ENCODE peak calls at places on chromosome 22, in six cellular contexts. T, M, F, I, Q and Z are unnamed samples.

GRCh38 chr22:16717699-16718558 is 107.3 kb downstream of the XKR3 start:
- DNase-seq in T (no peak), F (no peak), M (no peak), I (no peak), Q (peak), Z (no peak)

GRCh38 chr22:29773233-29773632 is 6.1 kb downstream of the UQCR10 start:
- DNase-seq in M (no peak), I (no peak), T (no peak), F (peak), Q (no peak), Z (no peak)

GRCh38 chr22:26124991-26125725 is 44.1 kb upstream of the SEZ6L start:
- DNase-seq in Q (no peak), M (no peak), I (no peak), F (no peak), T (no peak), Z (no peak)

GRCh38 chr22:50699001-50699753 is 26.6 kb downstream of the SHANK3 start:
- DNase-seq in T (no peak), Q (peak), M (peak), F (no peak), I (no peak), Z (no peak)

GRCh38 chr22:39443416-39443815 is 13.4 kb upstream of the MGAT3 start:
- DNase-seq in T (no peak), F (no peak), Q (no peak), M (no peak), I (no peak), Z (no peak)

GRCh38 chr22:17921871-17922821 is 102.2 kb downstream of the MICAL3 start:
- DNase-seq in Q (no peak), M (no peak), F (no peak), I (peak), T (no peak), Z (no peak)

GRCh38 chr22:21876486-21877176 is 9.2 kb upstream of the MAPK1 start:
- DNase-seq in I (no peak), M (no peak), T (peak), F (no peak), Q (no peak), Z (peak)

GRCh38 chr22:39388261-39389011 is 11.1 kb upstream of the TAB1 start:
- DNase-seq in Q (peak), I (peak), M (peak), T (peak), F (peak), Z (no peak)

GRCh38 chr22:22856885-22857606 is 30.6 kb upstream of the IGLL5 start:
- DNase-seq in Q (no peak), M (no peak), I (no peak), T (no peak), F (no peak), Z (no peak)

GRCh38 chr22:38397189-38398097 is 57.6 kb downstream of the KCNJ4 start:
- DNase-seq in Q (peak), I (peak), M (no peak), T (no peak), F (no peak), Z (no peak)

GRCh38 chr22:37998543-37998942 is 14.2 kb upstream of the SOX10 start:
- DNase-seq in I (no peak), F (no peak), T (no peak), Q (no peak), M (no peak), Z (no peak)

GRCh38 chr22:48505891-48506290 is 1321.8 kb downstream of the BRD1 start:
- DNase-seq in F (no peak), M (no peak), I (no peak), T (no peak), Q (no peak), Z (no peak)

GRCh38 chr22:50200333-50201190 is at the start of gene SELENOO:
- DNase-seq in Q (peak), F (peak), T (peak), I (peak), M (peak), Z (no peak)

GRCh38 chr22:49355206-49355920 is 472.3 kb downstream of the BRD1 start:
- DNase-seq in I (peak), F (no peak), T (no peak), M (no peak), Q (peak), Z (no peak)

GRCh38 chr22:47221840-47222615 is 459.6 kb downstream of the TBC1D22A start:
- DNase-seq in M (peak), T (no peak), F (no peak), Q (no peak), I (no peak), Z (no peak)

GRCh38 chr22:44084044-44084772 is 60.1 kb downstream of the PARVB start:
- DNase-seq in Q (no peak), M (no peak), F (no peak), T (no peak), I (no peak), Z (no peak)

GRCh38 chr22:44086759-44087158 is 62.7 kb downstream of the PARVB start:
- DNase-seq in I (no peak), T (no peak), F (no peak), Q (no peak), M (no peak), Z (no peak)

GRCh38 chr22:44088976-44089570 is 65.0 kb downstream of the PARVB start:
- DNase-seq in I (no peak), Q (no peak), T (peak), F (no peak), M (peak), Z (no peak)

GRCh38 chr22:44089717-44090570 is 65.8 kb downstream of the PARVB start:
- DNase-seq in I (no peak), Q (no peak), M (peak), T (no peak), F (no peak), Z (no peak)

GRCh38 chr22:44085743-44086741 is 61.9 kb downstream of the PARVB start:
- DNase-seq in Q (no peak), I (peak), F (peak), M (peak), T (peak), Z (no peak)
- TF ChIP-seq CTCF in Q (peak), I (no peak), F (peak), M (no peak), T (peak), Z (peak)

GRCh38 chr22:41241133-41241676 is 474 bp upstream of the CHADL start:
- DNase-seq in F (no peak), M (no peak), Q (no peak), T (no peak), I (no peak), Z (no peak)
- H3K4me3 ChIP-seq in F (no peak), M (no peak), Q (no peak), T (no peak), I (no peak), Z (no peak)

DNA sequence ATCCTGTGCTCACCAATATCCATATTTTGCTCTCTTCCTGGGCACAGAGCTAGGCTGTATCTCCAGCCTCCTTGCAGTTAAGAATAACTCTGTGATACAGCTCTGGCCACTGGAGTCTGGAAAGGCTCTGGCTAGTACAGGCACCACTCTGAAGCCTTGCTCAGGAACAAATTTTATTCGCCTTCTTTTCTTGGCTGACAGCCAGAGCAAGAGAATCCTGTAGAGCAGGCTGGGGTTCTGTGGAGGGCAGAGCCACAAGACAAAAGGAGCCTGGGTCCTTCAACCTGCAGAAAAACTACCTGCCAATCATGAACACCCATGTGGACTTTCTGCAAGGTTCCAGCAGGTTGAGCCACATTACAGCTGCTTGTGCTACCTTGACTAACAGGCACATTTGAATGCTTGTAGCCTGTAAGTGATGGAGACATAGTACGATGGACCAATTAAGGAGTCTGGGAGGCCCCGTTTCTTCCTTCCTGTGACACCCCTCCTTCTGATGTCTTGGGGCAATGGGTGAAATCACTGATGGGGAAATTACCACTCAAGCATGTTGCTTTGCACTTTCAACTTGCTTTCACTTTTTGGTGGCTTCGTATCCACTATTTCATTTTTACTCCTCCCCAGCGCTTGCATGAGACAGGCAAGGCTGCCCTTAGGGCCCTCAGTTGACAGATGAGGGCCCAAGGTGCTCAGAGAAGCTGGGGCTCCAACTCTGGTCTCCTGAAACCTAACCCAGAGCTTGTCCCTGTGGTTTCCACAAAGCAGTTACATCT is 267.2 kb upstream of the SYN3 start:
- DNase-seq in T (no peak), F (no peak), M (no peak), I (no peak), Q (no peak), Z (no peak)
- TF ChIP-seq CTCF in T (no peak), F (no peak), M (no peak), I (no peak), Q (no peak), Z (no peak)

GRCh38 chr22:20432244-20432686 is 5.4 kb downstream of the SCARF2 start:
- DNase-seq in M (peak), Q (peak), I (peak), F (no peak), T (no peak), Z (no peak)

GRCh38 chr22:20430641-20431519 is 6.7 kb downstream of the SCARF2 start:
- DNase-seq in T (no peak), F (peak), M (peak), I (peak), Q (peak), Z (no peak)

GRCh38 chr22:20430101-20430640 is 7.5 kb downstream of the SCARF2 start:
- DNase-seq in F (no peak), Q (peak), M (peak), I (peak), T (no peak), Z (no peak)

GRCh38 chr22:20433191-20433590 is 4.4 kb downstream of the SCARF2 start:
- DNase-seq in I (peak), M (peak), T (no peak), Q (peak), F (no peak), Z (no peak)

DNA sequence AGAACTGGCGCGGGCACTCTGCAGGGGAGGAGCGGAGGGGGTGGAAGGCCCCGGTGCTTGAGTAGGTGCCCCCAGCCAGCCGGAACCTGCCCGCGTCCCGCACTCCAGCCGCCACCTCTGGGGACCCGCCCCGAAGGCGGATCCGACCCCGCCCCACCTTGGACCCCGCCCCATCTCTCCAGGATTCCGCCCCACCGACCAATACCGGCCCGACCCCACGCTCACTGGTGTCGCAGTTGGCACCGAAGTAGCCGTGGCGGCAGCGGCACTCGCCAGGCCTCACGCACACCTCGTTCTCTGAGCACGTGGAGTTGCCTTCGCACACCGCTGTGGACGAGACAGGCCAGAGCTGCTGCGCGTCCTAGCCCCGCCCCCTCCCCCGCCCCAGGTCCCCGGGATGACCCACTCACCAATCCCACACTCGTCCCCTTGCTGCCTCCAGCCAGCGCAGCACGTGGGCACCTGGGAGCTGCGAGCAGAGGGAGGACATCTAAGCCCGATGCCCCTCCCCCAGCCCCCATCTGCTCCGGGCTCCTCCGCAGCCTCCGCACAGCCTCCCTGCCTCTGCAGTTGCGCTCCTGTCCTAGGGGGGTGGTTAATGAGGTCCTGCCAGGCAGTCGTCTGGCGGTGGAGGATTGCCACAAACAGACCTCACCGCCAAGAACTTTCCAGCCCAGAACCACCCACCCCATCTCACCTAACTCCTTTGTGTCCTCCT is 5.9 kb downstream of the SCARF2 start:
- DNase-seq in Q (peak), T (no peak), I (peak), M (peak), F (no peak), Z (no peak)
- H3K4me3 ChIP-seq in Q (peak), T (peak), I (peak), M (no peak), F (peak), Z (no peak)

GRCh38 chr22:44991218-44991617 is 18.6 kb downstream of the PHF21B start:
- DNase-seq in Q (no peak), T (no peak), F (no peak), I (no peak), M (no peak), Z (no peak)

GRCh38 chr22:44990810-44991209 is 19.0 kb downstream of the PHF21B start:
- DNase-seq in T (no peak), M (no peak), F (no peak), Q (no peak), I (no peak), Z (no peak)

GRCh38 chr22:44985906-44986527 is 23.8 kb downstream of the PHF21B start:
- DNase-seq in M (no peak), I (no peak), T (no peak), Q (no peak), F (no peak), Z (no peak)

GRCh38 chr22:44990328-44990727 is 19.5 kb downstream of the PHF21B start:
- DNase-seq in T (no peak), I (no peak), F (no peak), Q (no peak), M (no peak), Z (no peak)

GRCh38 chr22:44988671-44989070 is 21.1 kb downstream of the PHF21B start:
- DNase-seq in I (no peak), Q (no peak), M (no peak), T (no peak), F (no peak), Z (no peak)
- TF ChIP-seq CTCF in I (no peak), Q (no peak), M (no peak), T (peak), F (no peak), Z (peak)

GRCh38 chr22:24928322-24928721 is 18.2 kb downstream of the LHFPL7 start:
- DNase-seq in F (no peak), M (no peak), T (no peak), I (no peak), Q (no peak), Z (no peak)
- H3K4me3 ChIP-seq in F (no peak), M (no peak), T (no peak), I (no peak), Q (no peak), Z (no peak)